ENCODE peak calls at places on chromosomes 12 and 14, in nine cellular contexts. E is HFF-Myc; S is A549; I is neural crest cell; D is CD4-positive, alpha-beta T cell; B is neural progenitor cell; H is B cell; Y is GM12865; X is upper lobe of right lung. W is an unnamed sample.

GRCh38 chr14:48709277-48709785 is 876.8 kb downstream of the RPS29 start:
- DNase-seq in H (no peak), E (no peak), S (no peak), D (no peak), Y (no peak), I (no peak), X (no peak), B (no peak), W (no peak)

GRCh38 chr12:49903700-49904423 is at the start of gene FAIM2:
- DNase-seq in Y (no peak), S (no peak), X (peak), D (peak), B (peak), E (no peak), I (peak), H (no peak), W (no peak)

GRCh38 chr12:51911788-51912711 is 4.7 kb downstream of the ACVRL1 start:
- DNase-seq in S (no peak), I (no peak), E (no peak), H (no peak), Y (no peak), X (peak), B (no peak), D (no peak), W (no peak)

GRCh38 chr12:115404761-115405470 is 720.9 kb upstream of the TBX3 start:
- DNase-seq in E (peak), X (no peak), D (no peak), B (no peak), I (no peak), Y (no peak), H (no peak), S (peak), W (no peak)

GRCh38 chr14:29521526-29522137 is 406.0 kb downstream of the PRKD1 start:
- DNase-seq in I (no peak), X (no peak), S (no peak), E (peak), H (no peak), Y (peak), B (peak), D (no peak), W (no peak)

GRCh38 chr12:5051334-5051733 is 7.7 kb downstream of the KCNA5 start:
- DNase-seq in I (no peak), E (no peak), Y (no peak), X (no peak), S (no peak), H (no peak), D (no peak), B (no peak), W (no peak)

GRCh38 chr12:12979151-12979550 is 20.9 kb downstream of the HEBP1 start:
- DNase-seq in I (no peak), H (no peak), X (no peak), B (no peak), Y (no peak), E (no peak), D (no peak), S (no peak), W (no peak)

GRCh38 chr14:104159990-104160389 is 21.6 kb downstream of the KIF26A start:
- DNase-seq in D (no peak), Y (no peak), B (no peak), E (no peak), H (no peak), X (no peak), S (no peak), I (no peak), W (no peak)

GRCh38 chr12:57727758-57728395 is 10.7 kb downstream of the AGAP2 start:
- DNase-seq in H (peak), S (no peak), B (peak), D (no peak), X (no peak), I (no peak), Y (no peak), E (no peak), W (no peak)

GRCh38 chr12:17333287-17333686 is 727.3 kb upstream of the LMO3 start:
- DNase-seq in D (no peak), H (no peak), Y (no peak), E (no peak), S (peak), X (no peak), B (no peak), I (no peak), W (no peak)

GRCh38 chr12:58364389-58365086 is 423.2 kb downstream of the ATP23 start:
- DNase-seq in X (no peak), H (no peak), S (peak), Y (no peak), B (no peak), D (no peak), I (no peak), E (peak), W (no peak)

GRCh38 chr12:2154050-2154449 is 101.3 kb downstream of the CACNA1C start:
- DNase-seq in S (no peak), X (no peak), H (no peak), B (peak), Y (no peak), D (no peak), E (no peak), I (no peak), W (no peak)

GRCh38 chr12:52942056-52942913 is 6.6 kb upstream of the KRT18 start:
- DNase-seq in H (no peak), E (no peak), D (no peak), X (no peak), I (no peak), Y (no peak), S (no peak), B (no peak), W (no peak)

GRCh38 chr12:108928695-108929094 is 48.8 kb downstream of the DAO start:
- DNase-seq in H (no peak), I (no peak), X (no peak), E (no peak), B (no peak), D (no peak), S (no peak), Y (no peak), W (no peak)

GRCh38 chr12:27651201-27651600 is 45.0 kb upstream of the REP15 start:
- DNase-seq in Y (no peak), I (no peak), X (no peak), E (no peak), D (no peak), B (no peak), S (no peak), H (no peak), W (no peak)

GRCh38 chr14:90298230-90298629 is 33.5 kb downstream of the NRDE2 start:
- DNase-seq in D (no peak), X (no peak), I (no peak), E (no peak), B (no peak), S (no peak), Y (no peak), H (no peak), W (no peak)

GRCh38 chr14:90291699-90292098 is 35.3 kb downstream of the PSMC1 start:
- DNase-seq in X (no peak), B (no peak), H (no peak), D (no peak), I (no peak), E (no peak), S (no peak), Y (no peak), W (no peak)

GRCh38 chr14:90293766-90294471 is 37.6 kb downstream of the PSMC1 start:
- DNase-seq in D (no peak), X (no peak), I (no peak), B (no peak), E (no peak), S (no peak), H (no peak), Y (no peak), W (no peak)

GRCh38 chr14:90295870-90296516 is 35.7 kb downstream of the NRDE2 start:
- DNase-seq in S (no peak), X (no peak), E (no peak), B (no peak), I (no peak), H (no peak), Y (no peak), D (no peak), W (no peak)

DNA sequence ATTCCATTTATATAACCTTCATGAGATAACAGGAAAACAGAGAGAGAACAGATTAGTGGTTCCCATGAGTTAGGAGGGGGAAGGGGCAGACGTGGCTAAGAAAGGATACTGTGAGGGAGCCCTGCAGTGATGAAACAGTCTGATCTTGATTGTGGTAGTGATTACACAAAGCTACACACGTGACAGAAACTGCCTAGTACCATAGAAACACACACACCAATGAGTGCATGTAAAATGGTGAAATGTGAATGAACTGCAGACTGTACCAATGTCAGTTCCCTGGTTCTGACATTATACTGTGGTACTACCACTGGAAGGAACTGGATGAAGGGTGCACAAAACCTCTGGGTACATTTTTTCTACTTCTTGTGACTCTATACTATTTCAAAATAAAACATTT is 36.9 kb downstream of the NRDE2 start:
- DNase-seq in I (no peak), S (no peak), E (no peak), X (no peak), Y (no peak), H (no peak), B (no peak), D (no peak), W (no peak)
- TF ChIP-seq CTCF in I (no peak), S (no peak), E (no peak), X (no peak), Y (no peak), H (no peak), B (no peak), D (no peak), W (no peak)

DNA sequence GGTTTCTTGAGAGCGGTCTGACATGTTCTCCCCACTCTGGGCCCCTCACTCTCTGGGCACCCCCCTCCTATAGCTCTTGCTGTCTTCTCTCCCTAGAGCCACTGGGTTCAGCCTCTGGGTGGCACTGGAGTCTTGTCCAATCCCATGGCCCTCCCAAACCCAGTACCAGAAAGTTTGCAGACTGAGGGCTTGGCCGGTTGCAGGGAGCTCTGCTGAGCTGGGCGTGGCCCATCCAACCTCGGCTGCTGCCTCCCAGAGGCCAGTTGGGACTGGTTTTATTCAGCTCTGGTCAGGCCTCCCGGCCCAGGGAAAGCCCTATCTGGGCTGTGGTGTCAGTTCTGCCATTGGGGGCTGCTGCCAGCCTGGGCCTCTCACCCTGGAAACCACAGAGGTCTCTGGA is 37.9 kb downstream of the ISCA2 start:
- DNase-seq in H (no peak), I (no peak), S (peak), D (no peak), B (peak), X (no peak), Y (peak), E (peak), W (no peak)
- TF ChIP-seq CTCF in H (no peak), I (no peak), S (no peak), D (no peak), B (peak), X (peak), Y (no peak), E (peak), W (no peak)

GRCh38 chr14:106843376-106843775 is 1317.0 kb downstream of the TMEM121 start:
- DNase-seq in I (no peak), X (no peak), S (no peak), E (no peak), Y (peak), H (no peak), B (no peak), D (no peak), W (no peak)
- TF ChIP-seq CTCF in I (no peak), X (no peak), S (no peak), E (no peak), Y (peak), H (peak), B (no peak), D (no peak), W (no peak)

GRCh38 chr12:9367201-9367600 is 159.0 kb upstream of the PZP start:
- DNase-seq in S (no peak), Y (no peak), H (no peak), I (no peak), E (no peak), X (no peak), D (no peak), B (no peak), W (no peak)

GRCh38 chr12:9367828-9368227 is 159.6 kb upstream of the PZP start:
- DNase-seq in E (no peak), X (no peak), H (no peak), Y (no peak), S (no peak), B (no peak), I (no peak), D (no peak), W (no peak)

GRCh38 chr12:9372202-9372601 is 164.0 kb upstream of the PZP start:
- DNase-seq in H (no peak), Y (no peak), X (no peak), I (no peak), S (peak), B (peak), E (no peak), D (no peak), W (no peak)
- TF ChIP-seq CTCF in H (no peak), Y (peak), X (peak), I (peak), S (no peak), B (peak), E (peak), D (no peak), W (no peak)

GRCh38 chr14:60971271-60971670 is 9.6 kb downstream of the TRMT5 start:
- DNase-seq in X (no peak), H (no peak), B (no peak), Y (no peak), I (no peak), D (no peak), E (no peak), S (no peak), W (no peak)

GRCh38 chr14:60974070-60974469 is 6.8 kb downstream of the TRMT5 start:
- DNase-seq in E (no peak), H (no peak), D (no peak), I (no peak), B (no peak), X (no peak), Y (no peak), S (no peak), W (no peak)

GRCh38 chr14:60970146-60970545 is 10.7 kb downstream of the TRMT5 start:
- DNase-seq in X (no peak), B (no peak), Y (no peak), I (no peak), D (no peak), S (no peak), E (no peak), H (no peak), W (no peak)

GRCh38 chr14:60972295-60972694 is 8.6 kb downstream of the TRMT5 start:
- DNase-seq in X (no peak), D (no peak), E (no peak), H (no peak), I (no peak), S (no peak), B (no peak), Y (no peak), W (no peak)

GRCh38 chr14:60973070-60973469 is 7.8 kb downstream of the TRMT5 start:
- DNase-seq in X (no peak), B (no peak), I (no peak), E (no peak), Y (no peak), D (no peak), S (no peak), H (no peak), W (no peak)
- TF ChIP-seq CTCF in X (no peak), B (no peak), I (no peak), E (no peak), Y (no peak), D (no peak), S (no peak), H (no peak), W (no peak)

GRCh38 chr14:64937821-64938193 is 4.7 kb downstream of the GPX2 start:
- DNase-seq in S (peak), H (no peak), I (no peak), Y (no peak), D (no peak), E (no peak), B (no peak), X (no peak), W (no peak)
- TF ChIP-seq CTCF in S (peak), H (no peak), I (peak), Y (no peak), D (no peak), E (peak), B (peak), X (peak), W (no peak)

GRCh38 chr12:122656298-122656697 is 46.9 kb downstream of the HCAR2 start:
- DNase-seq in H (no peak), X (no peak), I (no peak), B (no peak), E (no peak), Y (no peak), D (no peak), S (no peak), W (no peak)
- TF ChIP-seq CTCF in H (no peak), X (no peak), I (no peak), B (no peak), E (no peak), Y (no peak), D (no peak), S (no peak), W (no peak)

GRCh38 chr12:106224392-106224706 is 23.5 kb downstream of the CKAP4 start:
- DNase-seq in Y (no peak), E (no peak), S (no peak), X (no peak), H (no peak), D (no peak), I (no peak), B (no peak), W (no peak)
- TF ChIP-seq CTCF in Y (no peak), E (no peak), S (no peak), X (peak), H (peak), D (peak), I (no peak), B (no peak), W (no peak)

W was measured in omental fat pad.